ENCODE peak calls at places on chromosomes 3 and 15, in eight cellular contexts. One of them, this sample, is unnamed.

GRCh38 chr15:83694030-83694429 is 40.1 kb downstream of the ADAMTSL3 start:
- DNase-seq in pancreas: no peak
- DNase-seq in RWPE1: no peak
- DNase-seq in endodermal cell: peak; percentile 83
- DNase-seq in A549: peak; percentile 15
- DNase-seq in CD8-positive, alpha-beta T cell: no peak
- DNase-seq in tibial nerve: no peak
- DNase-seq in body of pancreas: no peak
- DNase-seq in this sample: no peak

GRCh38 chr3:50322386-50323091 is at the start of gene HYAL2:
- DNase-seq in pancreas: peak; percentile 50
- DNase-seq in RWPE1: no peak
- DNase-seq in endodermal cell: peak; percentile 82
- DNase-seq in A549: no peak
- DNase-seq in CD8-positive, alpha-beta T cell: no peak
- DNase-seq in tibial nerve: no peak
- DNase-seq in body of pancreas: no peak
- DNase-seq in this sample: peak; percentile 61

GRCh38 chr3:38742551-38742950 is 73.5 kb downstream of the SCN10A start:
- DNase-seq in pancreas: no peak
- DNase-seq in RWPE1: no peak
- DNase-seq in endodermal cell: no peak
- DNase-seq in A549: no peak
- DNase-seq in CD8-positive, alpha-beta T cell: no peak
- DNase-seq in tibial nerve: no peak
- DNase-seq in body of pancreas: no peak
- DNase-seq in this sample: no peak

GRCh38 chr3:160090653-160091052 is 102.0 kb downstream of the IL12A start:
- DNase-seq in pancreas: no peak
- DNase-seq in RWPE1: no peak
- DNase-seq in endodermal cell: peak; percentile 51
- DNase-seq in A549: no peak
- DNase-seq in CD8-positive, alpha-beta T cell: no peak
- DNase-seq in tibial nerve: no peak
- DNase-seq in body of pancreas: no peak
- DNase-seq in this sample: no peak

GRCh38 chr15:101043011-101043410 is 123.9 kb downstream of the LRRK1 start:
- DNase-seq in pancreas: no peak
- DNase-seq in RWPE1: no peak
- DNase-seq in endodermal cell: peak; percentile 42
- DNase-seq in A549: no peak
- DNase-seq in CD8-positive, alpha-beta T cell: no peak
- DNase-seq in tibial nerve: no peak
- DNase-seq in body of pancreas: no peak
- DNase-seq in this sample: no peak

GRCh38 chr3:70409018-70409417 is 96.6 kb upstream of the MDFIC2 start:
- DNase-seq in pancreas: no peak
- DNase-seq in RWPE1: no peak
- DNase-seq in endodermal cell: no peak
- DNase-seq in A549: no peak
- DNase-seq in CD8-positive, alpha-beta T cell: no peak
- DNase-seq in tibial nerve: no peak
- DNase-seq in body of pancreas: no peak
- DNase-seq in this sample: no peak

GRCh38 chr3:41900265-41900664 is 61.6 kb downstream of the ULK4 start:
- DNase-seq in pancreas: no peak
- DNase-seq in RWPE1: no peak
- DNase-seq in endodermal cell: peak; percentile 41
- DNase-seq in A549: peak; percentile 13
- DNase-seq in CD8-positive, alpha-beta T cell: no peak
- DNase-seq in tibial nerve: no peak
- DNase-seq in body of pancreas: no peak
- DNase-seq in this sample: peak; percentile 16

GRCh38 chr3:67715911-67716310 is 61.5 kb upstream of the SUCLG2 start:
- DNase-seq in pancreas: no peak
- DNase-seq in RWPE1: no peak
- DNase-seq in endodermal cell: no peak
- DNase-seq in A549: no peak
- DNase-seq in CD8-positive, alpha-beta T cell: no peak
- DNase-seq in tibial nerve: no peak
- DNase-seq in body of pancreas: no peak
- DNase-seq in this sample: no peak

GRCh38 chr3:179504371-179504770 is 53.1 kb upstream of the GNB4 start:
- DNase-seq in pancreas: no peak
- DNase-seq in RWPE1: no peak
- DNase-seq in endodermal cell: peak; percentile 51
- DNase-seq in A549: no peak
- DNase-seq in CD8-positive, alpha-beta T cell: no peak
- DNase-seq in tibial nerve: no peak
- DNase-seq in body of pancreas: no peak
- DNase-seq in this sample: no peak

GRCh38 chr15:22903961-22904534 is 65.6 kb downstream of the NIPA2 start:
- DNase-seq in pancreas: peak; percentile 98
- DNase-seq in RWPE1: peak; percentile 38
- DNase-seq in endodermal cell: no peak
- DNase-seq in A549: no peak
- DNase-seq in CD8-positive, alpha-beta T cell: no peak
- DNase-seq in tibial nerve: no peak
- DNase-seq in body of pancreas: peak; percentile 98
- DNase-seq in this sample: no peak

GRCh38 chr3:8702560-8702959 is 31.0 kb upstream of the CAV3 start:
- DNase-seq in pancreas: no peak
- DNase-seq in RWPE1: no peak
- DNase-seq in endodermal cell: peak; percentile 84
- DNase-seq in A549: no peak
- DNase-seq in CD8-positive, alpha-beta T cell: no peak
- DNase-seq in tibial nerve: no peak
- DNase-seq in body of pancreas: no peak
- DNase-seq in this sample: peak; percentile 40
- TF ChIP-seq CTCF in pancreas: no peak
- TF ChIP-seq CTCF in RWPE1: no peak
- TF ChIP-seq CTCF in endodermal cell: peak; percentile 83
- TF ChIP-seq CTCF in A549: no peak
- TF ChIP-seq CTCF in CD8-positive, alpha-beta T cell: no peak
- TF ChIP-seq CTCF in tibial nerve: no peak
- TF ChIP-seq CTCF in body of pancreas: no peak
- TF ChIP-seq CTCF in this sample: peak; percentile 66

GRCh38 chr3:134337511-134338200 is 36.6 kb downstream of the AMOTL2 start:
- DNase-seq in pancreas: no peak
- DNase-seq in RWPE1: no peak
- DNase-seq in endodermal cell: peak; percentile 65
- DNase-seq in A549: no peak
- DNase-seq in CD8-positive, alpha-beta T cell: no peak
- DNase-seq in tibial nerve: no peak
- DNase-seq in body of pancreas: no peak
- DNase-seq in this sample: no peak

GRCh38 chr3:134338516-134339261 is 35.6 kb downstream of the AMOTL2 start:
- DNase-seq in pancreas: no peak
- DNase-seq in RWPE1: no peak
- DNase-seq in endodermal cell: no peak
- DNase-seq in A549: no peak
- DNase-seq in CD8-positive, alpha-beta T cell: no peak
- DNase-seq in tibial nerve: no peak
- DNase-seq in body of pancreas: no peak
- DNase-seq in this sample: no peak

GRCh38 chr3:134338201-134338512 is 36.1 kb downstream of the AMOTL2 start:
- DNase-seq in pancreas: no peak
- DNase-seq in RWPE1: no peak
- DNase-seq in endodermal cell: no peak
- DNase-seq in A549: no peak
- DNase-seq in CD8-positive, alpha-beta T cell: no peak
- DNase-seq in tibial nerve: no peak
- DNase-seq in body of pancreas: no peak
- DNase-seq in this sample: no peak

GRCh38 chr3:134340362-134340997 is 33.8 kb downstream of the AMOTL2 start:
- DNase-seq in pancreas: no peak
- DNase-seq in RWPE1: no peak
- DNase-seq in endodermal cell: no peak
- DNase-seq in A549: no peak
- DNase-seq in CD8-positive, alpha-beta T cell: no peak
- DNase-seq in tibial nerve: no peak
- DNase-seq in body of pancreas: no peak
- DNase-seq in this sample: no peak

GRCh38 chr3:134339331-134339730 is 34.9 kb downstream of the AMOTL2 start:
- DNase-seq in pancreas: no peak
- DNase-seq in RWPE1: no peak
- DNase-seq in endodermal cell: peak; percentile 77
- DNase-seq in A549: no peak
- DNase-seq in CD8-positive, alpha-beta T cell: no peak
- DNase-seq in tibial nerve: no peak
- DNase-seq in body of pancreas: no peak
- DNase-seq in this sample: no peak
- TF ChIP-seq CTCF in pancreas: no peak
- TF ChIP-seq CTCF in RWPE1: no peak
- TF ChIP-seq CTCF in endodermal cell: peak; percentile 67
- TF ChIP-seq CTCF in A549: no peak
- TF ChIP-seq CTCF in CD8-positive, alpha-beta T cell: no peak
- TF ChIP-seq CTCF in tibial nerve: no peak
- TF ChIP-seq CTCF in body of pancreas: no peak
- TF ChIP-seq CTCF in this sample: no peak

GRCh38 chr15:74365619-74366445 is 1.6 kb downstream of the CYP11A1 start:
- DNase-seq in pancreas: no peak
- DNase-seq in RWPE1: no peak
- DNase-seq in endodermal cell: peak; percentile 87
- DNase-seq in A549: no peak
- DNase-seq in CD8-positive, alpha-beta T cell: no peak
- DNase-seq in tibial nerve: peak; percentile 41
- DNase-seq in body of pancreas: peak; percentile 25
- DNase-seq in this sample: peak; percentile 78
- TF ChIP-seq CTCF in pancreas: no peak
- TF ChIP-seq CTCF in RWPE1: no peak
- TF ChIP-seq CTCF in endodermal cell: peak; percentile 35
- TF ChIP-seq CTCF in A549: no peak
- TF ChIP-seq CTCF in CD8-positive, alpha-beta T cell: no peak
- TF ChIP-seq CTCF in tibial nerve: no peak
- TF ChIP-seq CTCF in body of pancreas: no peak
- TF ChIP-seq CTCF in this sample: no peak

DNA sequence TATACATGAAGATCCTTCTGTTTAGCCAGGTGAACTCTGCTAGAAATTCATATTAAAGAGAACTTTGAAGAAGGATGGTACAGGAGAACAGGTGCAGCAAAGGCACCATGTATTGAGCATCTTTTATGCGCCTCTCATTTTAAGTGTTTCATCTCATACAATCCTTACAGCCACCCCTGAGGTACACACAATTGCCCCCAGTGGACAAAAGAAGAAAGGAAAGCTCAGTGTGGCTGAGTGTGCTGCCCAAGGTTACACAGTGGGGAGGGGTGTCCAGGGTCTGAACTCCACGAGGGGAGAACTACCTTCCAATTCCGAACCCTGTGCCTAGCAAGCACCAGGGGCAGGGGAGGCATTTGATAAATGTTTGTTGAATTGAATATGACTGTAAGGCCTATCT is 98.6 kb downstream of the MECOM start:
- DNase-seq in pancreas: no peak
- DNase-seq in RWPE1: no peak
- DNase-seq in endodermal cell: no peak
- DNase-seq in A549: no peak
- DNase-seq in CD8-positive, alpha-beta T cell: no peak
- DNase-seq in tibial nerve: no peak
- DNase-seq in body of pancreas: no peak
- DNase-seq in this sample: no peak
- TF ChIP-seq CTCF in pancreas: no peak
- TF ChIP-seq CTCF in RWPE1: no peak
- TF ChIP-seq CTCF in endodermal cell: peak; percentile 63
- TF ChIP-seq CTCF in A549: no peak
- TF ChIP-seq CTCF in CD8-positive, alpha-beta T cell: no peak
- TF ChIP-seq CTCF in tibial nerve: no peak
- TF ChIP-seq CTCF in body of pancreas: no peak
- TF ChIP-seq CTCF in this sample: peak; percentile 33

DNA sequence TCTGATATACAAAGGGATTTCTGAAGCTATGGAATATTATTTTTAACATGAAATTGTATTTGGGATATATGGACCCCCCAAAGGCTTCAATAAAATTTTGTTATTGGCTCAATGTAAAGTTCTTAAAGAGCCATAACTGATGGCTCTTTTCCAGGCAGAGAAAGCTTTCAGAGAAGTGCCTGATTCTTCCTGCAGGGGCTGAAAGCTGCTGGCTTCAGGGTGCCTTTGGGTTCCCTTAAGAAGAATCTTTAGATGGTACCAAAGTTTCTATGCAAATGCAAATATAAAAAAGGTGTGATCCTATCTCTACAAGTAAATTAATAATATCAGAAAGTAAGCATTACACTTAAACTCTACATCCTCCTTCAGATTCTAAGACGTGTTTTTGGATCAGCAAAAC is 72.6 kb downstream of the NR2F2 start:
- DNase-seq in pancreas: no peak
- DNase-seq in RWPE1: no peak
- DNase-seq in endodermal cell: no peak
- DNase-seq in A549: no peak
- DNase-seq in CD8-positive, alpha-beta T cell: no peak
- DNase-seq in tibial nerve: no peak
- DNase-seq in body of pancreas: no peak
- DNase-seq in this sample: no peak
- TF ChIP-seq CTCF in pancreas: no peak
- TF ChIP-seq CTCF in RWPE1: no peak
- TF ChIP-seq CTCF in endodermal cell: peak; percentile 62
- TF ChIP-seq CTCF in A549: no peak
- TF ChIP-seq CTCF in CD8-positive, alpha-beta T cell: no peak
- TF ChIP-seq CTCF in tibial nerve: no peak
- TF ChIP-seq CTCF in body of pancreas: no peak
- TF ChIP-seq CTCF in this sample: peak; percentile 16

GRCh38 chr3:58776231-58776630 is 109.7 kb upstream of the FAM3D start:
- DNase-seq in pancreas: no peak
- DNase-seq in RWPE1: no peak
- DNase-seq in endodermal cell: no peak
- DNase-seq in A549: peak; percentile 7
- DNase-seq in CD8-positive, alpha-beta T cell: no peak
- DNase-seq in tibial nerve: no peak
- DNase-seq in body of pancreas: no peak
- DNase-seq in this sample: no peak
- TF ChIP-seq CTCF in pancreas: no peak
- TF ChIP-seq CTCF in RWPE1: no peak
- TF ChIP-seq CTCF in endodermal cell: peak; percentile 61
- TF ChIP-seq CTCF in A549: no peak
- TF ChIP-seq CTCF in CD8-positive, alpha-beta T cell: no peak
- TF ChIP-seq CTCF in tibial nerve: no peak
- TF ChIP-seq CTCF in body of pancreas: no peak
- TF ChIP-seq CTCF in this sample: peak; percentile 29

GRCh38 chr3:146138904-146139303 is 22.1 kb downstream of the PLOD2 start:
- DNase-seq in pancreas: no peak
- DNase-seq in RWPE1: no peak
- DNase-seq in endodermal cell: no peak
- DNase-seq in A549: no peak
- DNase-seq in CD8-positive, alpha-beta T cell: no peak
- DNase-seq in tibial nerve: no peak
- DNase-seq in body of pancreas: no peak
- DNase-seq in this sample: no peak
- TF ChIP-seq CTCF in pancreas: no peak
- TF ChIP-seq CTCF in RWPE1: no peak
- TF ChIP-seq CTCF in endodermal cell: no peak
- TF ChIP-seq CTCF in A549: no peak
- TF ChIP-seq CTCF in CD8-positive, alpha-beta T cell: no peak
- TF ChIP-seq CTCF in tibial nerve: no peak
- TF ChIP-seq CTCF in body of pancreas: no peak
- TF ChIP-seq CTCF in this sample: no peak

GRCh38 chr15:89333959-89334509 is 590 bp downstream of the POLG start:
- DNase-seq in pancreas: no peak
- DNase-seq in RWPE1: no peak
- DNase-seq in endodermal cell: no peak
- DNase-seq in A549: no peak
- DNase-seq in CD8-positive, alpha-beta T cell: no peak
- DNase-seq in tibial nerve: no peak
- DNase-seq in body of pancreas: no peak
- DNase-seq in this sample: no peak
- TF ChIP-seq CTCF in pancreas: no peak
- TF ChIP-seq CTCF in RWPE1: no peak
- TF ChIP-seq CTCF in endodermal cell: no peak
- TF ChIP-seq CTCF in A549: no peak
- TF ChIP-seq CTCF in CD8-positive, alpha-beta T cell: no peak
- TF ChIP-seq CTCF in tibial nerve: no peak
- TF ChIP-seq CTCF in body of pancreas: no peak
- TF ChIP-seq CTCF in this sample: no peak

GRCh38 chr3:113696658-113697191 is 283 bp upstream of the USF3 start:
- DNase-seq in pancreas: peak; percentile 99
- DNase-seq in RWPE1: peak; percentile 99
- DNase-seq in endodermal cell: peak; percentile 100
- DNase-seq in A549: peak; percentile 99
- DNase-seq in CD8-positive, alpha-beta T cell: peak; percentile 98
- DNase-seq in tibial nerve: peak; percentile 99
- DNase-seq in body of pancreas: peak; percentile 100
- DNase-seq in this sample: peak; percentile 99
- TF ChIP-seq CTCF in pancreas: peak; percentile 10
- TF ChIP-seq CTCF in RWPE1: no peak
- TF ChIP-seq CTCF in endodermal cell: peak; percentile 28
- TF ChIP-seq CTCF in A549: no peak
- TF ChIP-seq CTCF in CD8-positive, alpha-beta T cell: no peak
- TF ChIP-seq CTCF in tibial nerve: peak; percentile 14
- TF ChIP-seq CTCF in body of pancreas: no peak
- TF ChIP-seq CTCF in this sample: peak; percentile 22